ENCODE peak calls at places on chromosomes 5 and 9, in nine cellular contexts. A, R, X, M, D, G, Z, P and S are unnamed samples.

GRCh38 chr9:73233359-73233758 is 81.7 kb downstream of the ANXA1 start:
- DNase-seq in Z (no peak), P (no peak), D (no peak), X (no peak), M (no peak), R (no peak), A (no peak), G (no peak), S (no peak)

GRCh38 chr9:86352440-86353106 is 1.6 kb downstream of the TUT7 start:
- DNase-seq in M (no peak), Z (no peak), R (no peak), X (no peak), P (no peak), D (no peak), A (no peak), G (no peak), S (no peak)

GRCh38 chr5:13939647-13940046 is 4.8 kb downstream of the DNAH5 start:
- DNase-seq in D (no peak), Z (no peak), A (no peak), X (no peak), R (no peak), G (no peak), P (no peak), M (no peak), S (no peak)

GRCh38 chr5:80269991-80270438 is 14.2 kb upstream of the SERINC5 start:
- DNase-seq in G (no peak), X (no peak), R (no peak), Z (no peak), D (no peak), P (no peak), A (no peak), M (no peak), S (no peak)

GRCh38 chr5:126917918-126918623 is 112.3 kb downstream of the MARCHF3 start:
- DNase-seq in P (peak), M (no peak), Z (no peak), D (no peak), R (peak), G (no peak), A (no peak), X (peak), S (no peak)

GRCh38 chr5:168128556-168128955 is 162.9 kb upstream of the WWC1 start:
- DNase-seq in G (no peak), P (no peak), M (no peak), D (no peak), Z (no peak), A (no peak), X (no peak), R (no peak), S (no peak)

GRCh38 chr9:4832786-4833579 is 40.2 kb downstream of the RCL1 start:
- DNase-seq in Z (no peak), M (no peak), X (peak), P (no peak), R (peak), G (no peak), D (no peak), A (no peak), S (no peak)

GRCh38 chr9:86983260-86984255 is 36.3 kb upstream of the GAS1 start:
- DNase-seq in A (peak), Z (peak), X (peak), M (peak), P (no peak), R (peak), G (no peak), D (peak), S (no peak)

GRCh38 chr5:151095341-151096000 is 14.6 kb upstream of the TNIP1 start:
- DNase-seq in M (no peak), P (no peak), G (peak), R (no peak), Z (no peak), X (peak), D (peak), A (no peak), S (peak)

GRCh38 chr5:159963967-159964366 is 45.0 kb upstream of the TTC1 start:
- DNase-seq in G (no peak), R (no peak), D (no peak), P (no peak), X (no peak), A (no peak), Z (no peak), M (no peak), S (no peak)

GRCh38 chr5:51476456-51476855 is 93.2 kb downstream of the ISL1 start:
- DNase-seq in M (no peak), X (no peak), G (no peak), P (no peak), Z (no peak), A (no peak), R (no peak), D (no peak), S (no peak)

GRCh38 chr5:93990504-93991085 is 249.2 kb upstream of the POU5F2 start:
- DNase-seq in Z (no peak), R (peak), G (no peak), D (no peak), M (no peak), X (no peak), P (no peak), A (no peak), S (peak)

GRCh38 chr9:34321451-34321850 is 7.6 kb downstream of the KIF24 start:
- DNase-seq in D (no peak), P (no peak), M (no peak), G (no peak), Z (no peak), R (no peak), A (no peak), X (no peak), S (no peak)

GRCh38 chr5:88677502-88677901 is 205.5 kb downstream of the MEF2C start:
- DNase-seq in D (no peak), X (no peak), Z (no peak), G (no peak), M (no peak), R (no peak), A (no peak), P (no peak), S (no peak)

GRCh38 chr5:133552925-133553525 is 59.3 kb downstream of the FSTL4 start:
- DNase-seq in G (peak), Z (no peak), X (peak), P (peak), R (peak), D (no peak), A (peak), M (no peak), S (peak)

GRCh38 chr9:96651626-96652025 is 3.5 kb downstream of the PRXL2C start:
- DNase-seq in G (no peak), D (no peak), X (no peak), R (peak), M (no peak), Z (no peak), P (no peak), A (no peak), S (no peak)

GRCh38 chr9:72984990-72985389 is 32.1 kb upstream of the ALDH1A1 start:
- DNase-seq in R (no peak), G (no peak), X (no peak), A (no peak), D (no peak), Z (no peak), P (no peak), M (no peak), S (peak)

GRCh38 chr5:179209359-179210150 is 135.7 kb downstream of the ADAMTS2 start:
- DNase-seq in R (peak), X (no peak), M (no peak), Z (no peak), D (no peak), P (no peak), A (no peak), G (no peak), S (no peak)

GRCh38 chr5:156121234-156121633 is 205.7 kb upstream of the SGCD start:
- DNase-seq in A (no peak), P (no peak), D (no peak), M (no peak), Z (no peak), R (peak), G (no peak), X (no peak), S (no peak)

GRCh38 chr9:84315278-84315877 is 25.2 kb downstream of the SLC28A3 start:
- DNase-seq in D (peak), P (peak), X (peak), R (peak), A (peak), M (peak), G (peak), Z (peak), S (peak)

GRCh38 chr9:7320139-7320538 is 479.4 kb downstream of the DMAC1 start:
- DNase-seq in X (no peak), G (no peak), P (no peak), R (peak), M (no peak), A (no peak), D (no peak), Z (peak), S (peak)

GRCh38 chr5:55176176-55176818 is 3.3 kb upstream of the CDC20B start:
- DNase-seq in A (no peak), P (no peak), R (no peak), D (no peak), M (no peak), X (peak), G (peak), Z (no peak), S (peak)

GRCh38 chr5:122341087-122341486 is 29.1 kb downstream of the SNCAIP start:
- DNase-seq in Z (no peak), R (peak), X (no peak), D (no peak), M (no peak), P (no peak), A (no peak), G (no peak), S (no peak)

GRCh38 chr9:121912812-121913627 is 180.1 kb downstream of the TTLL11 start:
- DNase-seq in X (no peak), R (peak), Z (no peak), G (no peak), D (no peak), A (no peak), P (no peak), M (no peak), S (no peak)

GRCh38 chr5:176853151-176853793 is 42.9 kb downstream of the UNC5A start:
- DNase-seq in A (no peak), R (no peak), Z (no peak), G (no peak), M (no peak), X (no peak), P (no peak), D (no peak), S (no peak)

DNA sequence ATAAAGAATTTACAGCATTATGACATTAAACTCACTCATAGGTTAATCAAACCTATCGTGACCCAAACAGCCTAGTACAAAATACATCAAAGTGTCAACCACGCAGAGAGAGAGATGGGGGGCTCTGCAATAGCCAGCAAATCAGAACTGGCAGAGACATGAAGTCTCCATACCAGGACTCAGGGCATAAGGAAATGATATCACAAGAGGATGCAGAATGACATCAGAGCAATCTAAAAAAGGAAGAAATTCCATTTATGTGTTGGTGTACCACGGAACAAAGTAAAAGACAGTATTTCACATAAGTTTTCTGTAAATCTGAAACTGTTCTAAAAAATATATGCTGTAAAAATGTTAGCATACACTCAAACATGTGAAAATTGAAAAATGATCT is 24.6 kb downstream of the BICD2 start:
- DNase-seq in G (no peak), R (peak), D (no peak), M (no peak), Z (no peak), A (no peak), P (peak), X (no peak), S (no peak)
- TF ChIP-seq CTCF in G (no peak), R (no peak), D (no peak), M (no peak), Z (no peak), A (no peak), P (no peak), X (no peak), S (no peak)

DNA sequence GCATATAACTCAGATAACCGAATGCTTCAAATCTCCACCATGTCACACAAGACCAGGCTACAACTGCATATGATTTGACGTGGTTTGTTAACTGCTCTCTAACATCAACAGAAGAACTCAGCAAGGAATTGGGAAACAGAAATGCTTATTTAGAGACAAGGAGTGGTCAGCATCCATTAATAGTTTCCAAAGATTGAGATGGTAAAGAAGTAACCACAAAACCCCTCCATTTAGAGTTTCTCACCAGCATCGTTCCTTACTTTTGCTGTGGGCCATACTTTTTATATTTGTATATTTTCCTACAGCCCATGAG is 25.2 kb downstream of the DPYSL3 start:
- DNase-seq in R (peak), M (no peak), G (no peak), P (no peak), Z (no peak), X (no peak), D (no peak), A (no peak), S (no peak)
- H3K27ac ChIP-seq in R (no peak), M (peak), G (peak), P (peak), Z (peak), X (peak), D (no peak), A (peak), S (peak)

GRCh38 chr5:97545446-97545845 is 362.4 kb upstream of the RIOK2 start:
- DNase-seq in R (no peak), A (no peak), D (no peak), X (no peak), Z (no peak), G (no peak), P (no peak), M (no peak), S (no peak)

GRCh38 chr5:97541864-97542263 is 358.8 kb upstream of the RIOK2 start:
- DNase-seq in P (no peak), A (no peak), Z (no peak), X (no peak), R (no peak), G (no peak), M (no peak), D (no peak), S (no peak)

GRCh38 chr5:97543158-97543557 is 360.1 kb upstream of the RIOK2 start:
- DNase-seq in X (no peak), R (no peak), M (no peak), D (no peak), Z (no peak), G (no peak), P (no peak), A (no peak), S (no peak)

GRCh38 chr5:97544279-97545077 is 361.4 kb upstream of the RIOK2 start:
- DNase-seq in R (peak), D (no peak), Z (no peak), X (no peak), P (no peak), A (no peak), M (no peak), G (no peak), S (no peak)

GRCh38 chr5:97542469-97542868 is 359.4 kb upstream of the RIOK2 start:
- DNase-seq in P (no peak), M (no peak), D (no peak), R (no peak), G (no peak), A (no peak), Z (no peak), X (no peak), S (no peak)
- TF ChIP-seq CTCF in P (no peak), M (no peak), D (no peak), R (no peak), G (no peak), A (no peak), Z (no peak), X (no peak), S (no peak)

GRCh38 chr5:73437126-73438047 is 11.2 kb downstream of the FOXD1 start:
- DNase-seq in D (no peak), P (no peak), X (no peak), A (no peak), Z (no peak), G (peak), R (peak), M (no peak), S (peak)
- H3K27ac ChIP-seq in D (no peak), P (no peak), X (no peak), A (peak), Z (no peak), G (peak), R (peak), M (no peak), S (no peak)

GRCh38 chr5:17951392-17952169 is 317.3 kb downstream of the TAF11L14 start:
- DNase-seq in M (no peak), X (no peak), G (no peak), P (no peak), R (no peak), D (no peak), Z (no peak), A (no peak), S (no peak)
- TF ChIP-seq CTCF in M (no peak), X (no peak), G (no peak), P (no peak), R (no peak), D (no peak), Z (no peak), A (no peak), S (no peak)